ENCODE peak calls at places on chromosomes 12 and 14, in eight cellular contexts. V is tibial artery, P is mucosa of descending colon, O is right atrium auricular region, F is AG09309, X is lower lobe of right lung, D is heart right ventricle, M is AG04450. L is an unnamed sample.
A peak's percentile ranks its signal among the peaks of the same experiment; 100 is the strongest.

GRCh38 chr14:97602438-97603117 is 805.4 kb downstream of the VRK1 start:
- DNase-seq in M (no peak), O (no peak), D (no peak), F (no peak), V (no peak), P (peak; percentile 22), X (no peak), L (no peak)

GRCh38 chr12:46300906-46301305 is 32.1 kb upstream of the SLC38A1 start:
- DNase-seq in P (peak; percentile 6), V (no peak), M (no peak), F (no peak), O (no peak), D (no peak), X (no peak), L (no peak)

GRCh38 chr12:116222358-116222757 is 55.1 kb downstream of the MED13L start:
- DNase-seq in M (peak; percentile 75), F (peak; percentile 48), D (no peak), P (peak; percentile 63), O (peak; percentile 85), V (peak; percentile 78), X (no peak), L (peak; percentile 94)

GRCh38 chr14:91350813-91351507 is 66.7 kb downstream of the CCDC88C start:
- DNase-seq in P (peak; percentile 34), O (no peak), V (no peak), X (peak; percentile 20), F (no peak), D (no peak), M (no peak), L (no peak)

GRCh38 chr14:50920482-50921225 is 23.6 kb downstream of the PYGL start:
- DNase-seq in V (no peak), P (no peak), F (peak; percentile 80), D (no peak), M (peak; percentile 48), X (no peak), O (no peak), L (peak; percentile 95)

GRCh38 chr12:113424915-113425823 is 3.0 kb downstream of the SDSL start:
- DNase-seq in V (peak; percentile 44), X (peak; percentile 69), M (no peak), O (peak; percentile 73), F (no peak), D (peak; percentile 52), P (peak; percentile 77), L (peak; percentile 61)

GRCh38 chr12:29241821-29242591 is 92.9 kb downstream of the FAR2 start:
- DNase-seq in X (no peak), M (peak; percentile 15), P (peak; percentile 52), F (peak; percentile 82), O (peak; percentile 72), D (no peak), V (peak; percentile 45), L (peak; percentile 80)

GRCh38 chr12:120726510-120726793 is 826 bp downstream of the ACADS start:
- DNase-seq in M (no peak), X (peak; percentile 2), O (no peak), P (no peak), F (no peak), V (no peak), D (no peak), L (no peak)

GRCh38 chr12:76591461-76591860 is 31.9 kb upstream of the OSBPL8 start:
- DNase-seq in V (no peak), M (no peak), X (no peak), P (no peak), F (peak; percentile 89), D (no peak), O (no peak), L (peak; percentile 98)

GRCh38 chr14:69298131-69299071 is 38.4 kb downstream of the GALNT16 start:
- DNase-seq in O (no peak), M (no peak), X (no peak), P (no peak), V (no peak), D (no peak), F (no peak), L (no peak)

GRCh38 chr12:72471806-72472205 is 199.6 kb downstream of the TRHDE start:
- DNase-seq in X (no peak), P (no peak), D (no peak), V (no peak), F (no peak), M (no peak), O (no peak), L (no peak)

GRCh38 chr12:3299929-3300832 is 190.8 kb upstream of the PRMT8 start:
- DNase-seq in M (peak; percentile 76), O (peak; percentile 92), X (peak; percentile 90), F (peak; percentile 87), P (peak; percentile 92), V (peak; percentile 80), D (peak; percentile 87), L (peak; percentile 95)
- H3K4me3 ChIP-seq in M (peak overlapping the region; percentile 46), O (no peak overlapping the region), X (peak overlapping the region; percentile 37), F (peak overlapping the region; percentile 11), P (peak overlapping the region; percentile 2), V (peak overlapping the region; percentile 43), D (peak overlapping the region; percentile 4), L (peak overlapping the region; percentile 1)

GRCh38 chr12:6376965-6377666 is 1.8 kb upstream of the SCNN1A start:
- DNase-seq in M (no peak), X (no peak), O (no peak), V (no peak), D (no peak), F (no peak), P (no peak), L (no peak)

GRCh38 chr12:6377667-6377994 is 2.3 kb upstream of the SCNN1A start:
- DNase-seq in P (peak; percentile 71), V (peak; percentile 27), D (no peak), F (no peak), O (no peak), X (peak; percentile 86), M (no peak), L (no peak)

GRCh38 chr12:6375269-6376078 is at the start of gene SCNN1A:
- DNase-seq in V (peak; percentile 14), M (no peak), D (no peak), X (peak; percentile 85), O (no peak), F (no peak), P (peak; percentile 84), L (no peak)

GRCh38 chr12:6374781-6375150 is 597 bp downstream of the SCNN1A start:
- DNase-seq in D (no peak), F (no peak), P (no peak), X (no peak), V (no peak), M (no peak), O (no peak), L (no peak)

GRCh38 chr12:6376079-6376941 is 947 bp upstream of the SCNN1A start:
- DNase-seq in O (peak; percentile 71), F (no peak), D (no peak), P (no peak), M (no peak), V (peak; percentile 70), X (peak; percentile 90), L (peak; percentile 78)
- TF ChIP-seq CTCF in O (no peak), F (peak; percentile 63), D (no peak), P (peak; percentile 42), M (peak; percentile 57), V (peak; percentile 46), X (peak; percentile 52), L (peak; percentile 70)

GRCh38 chr14:30673071-30673470 is 51.0 kb downstream of the SCFD1 start:
- DNase-seq in P (no peak), O (no peak), F (no peak), M (no peak), V (no peak), X (no peak), D (no peak), L (no peak)

GRCh38 chr14:30680036-30680435 is 57.9 kb downstream of the SCFD1 start:
- DNase-seq in M (no peak), O (no peak), D (no peak), F (no peak), V (no peak), P (no peak), X (no peak), L (no peak)

GRCh38 chr14:30681752-30682355 is 59.7 kb downstream of the SCFD1 start:
- DNase-seq in P (no peak), D (no peak), F (no peak), M (no peak), V (no peak), O (no peak), X (no peak), L (peak; percentile 16)

DNA sequence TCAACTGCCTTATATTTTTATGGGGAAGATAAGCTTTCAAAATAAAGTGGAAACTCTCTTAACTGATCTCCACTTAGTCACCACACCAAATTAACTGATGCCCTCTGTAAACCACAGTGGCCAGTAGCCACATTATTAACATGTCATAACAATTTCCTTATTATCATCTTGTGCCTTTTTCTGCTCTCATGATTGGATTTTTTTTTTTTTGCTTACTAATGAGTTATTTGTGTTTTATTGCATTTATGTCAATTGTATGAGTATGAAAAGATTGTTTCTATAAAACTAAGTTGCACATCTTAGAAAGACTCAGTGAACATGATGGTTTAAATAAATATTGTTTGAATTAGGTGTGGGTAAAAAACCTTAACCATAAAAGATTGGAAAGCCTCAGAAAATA is 56.9 kb downstream of the SCFD1 start:
- DNase-seq in F (no peak), P (no peak), X (no peak), O (no peak), V (no peak), M (no peak), D (no peak), L (no peak)
- H3K4me3 ChIP-seq in F (no peak overlapping the region), P (no peak overlapping the region), X (no peak overlapping the region), O (no peak overlapping the region), V (no peak overlapping the region), M (no peak overlapping the region), D (no peak overlapping the region), L (no peak overlapping the region)

GRCh38 chr14:54642950-54643695 is 76.2 kb downstream of the SAMD4A start:
- DNase-seq in M (no peak), F (no peak), V (no peak), O (no peak), P (no peak), X (no peak), D (no peak), L (peak; percentile 64)
- TF ChIP-seq CTCF in M (peak; percentile 48), F (peak; percentile 24), V (peak; percentile 14), O (no peak), P (no peak), X (peak; percentile 16), D (no peak), L (peak; percentile 44)

GRCh38 chr12:117714203-117714602 is 254.6 kb downstream of the KSR2 start:
- DNase-seq in X (no peak), D (no peak), P (no peak), M (no peak), F (no peak), O (no peak), V (no peak), L (no peak)
- H3K4me3 ChIP-seq in X (no peak overlapping the region), D (no peak overlapping the region), P (no peak overlapping the region), M (no peak overlapping the region), F (no peak overlapping the region), O (no peak overlapping the region), V (no peak overlapping the region), L (no peak overlapping the region)

DNA sequence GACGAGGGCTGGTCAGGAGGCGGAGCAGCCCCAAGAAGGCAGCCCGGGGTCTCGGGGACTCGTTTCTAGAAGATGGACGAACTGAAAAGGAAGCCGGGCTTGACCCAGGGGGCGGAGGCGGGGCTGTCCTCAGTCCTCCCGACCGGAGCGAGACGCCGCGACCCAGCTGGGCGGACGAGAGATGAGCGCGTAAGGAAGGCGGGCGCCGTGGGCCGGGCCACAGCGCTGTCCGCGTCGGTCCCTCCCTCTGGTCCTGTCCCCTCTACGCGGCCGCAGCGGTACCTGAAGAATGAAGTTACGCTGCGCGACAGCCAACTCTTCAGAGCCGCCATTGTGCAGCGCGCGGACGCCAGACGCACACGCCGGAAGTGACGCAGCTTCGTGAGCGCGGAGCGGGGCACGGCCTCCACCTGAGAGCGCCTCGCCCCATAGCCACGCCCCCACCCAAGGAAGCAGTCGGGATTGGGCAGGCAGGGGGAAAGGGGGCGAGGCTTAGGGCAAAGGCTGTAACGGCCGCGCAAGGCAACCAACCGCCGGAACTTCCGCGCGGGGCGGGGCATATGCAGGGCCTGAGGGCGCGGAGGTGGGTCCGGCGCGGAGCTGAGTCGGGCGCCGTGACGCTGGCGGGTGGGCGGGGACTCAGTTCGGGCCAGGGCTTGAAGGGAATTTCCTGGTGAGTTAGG is at the start of gene DIABLO:
- DNase-seq in P (peak; percentile 100), X (peak; percentile 100), O (peak; percentile 100), F (peak; percentile 94), V (peak; percentile 100), M (peak; percentile 98), D (peak; percentile 100), L (peak; percentile 98)
- TF ChIP-seq CTCF in P (no peak), X (no peak), O (no peak), F (no peak), V (no peak), M (no peak), D (no peak), L (no peak)

L was measured in fibroblast of the aortic adventitia.